ENCODE peak calls at places on chromosomes 13 and 19, in ten cellular contexts. V, R, W, C, S, H, B, O, Y and G are unnamed samples. For H3K36me3 and H3K27me3, the result is how much of the 10 kb centered on the place peaks cover.

GRCh38 chr19:5492281-5492812 is 37.1 kb downstream of the ZNRF4 start:
- DNase-seq in V (no peak), R (no peak), W (no peak), C (no peak), S (no peak), H (no peak), B (no peak), O (no peak), Y (no peak), G (no peak)

GRCh38 chr19:44752816-44753618 is 4.5 kb downstream of the BCL3 start:
- DNase-seq in V (peak), R (peak), W (peak), C (peak), S (peak), H (peak), B (peak), O (peak), Y (peak), G (peak)

GRCh38 chr13:99797716-99798115 is 173.9 kb downstream of the ZIC5 start:
- DNase-seq in V (no peak), R (no peak), W (no peak), C (no peak), S (no peak), H (no peak), B (no peak), O (no peak), Y (no peak), G (no peak)

GRCh38 chr19:40549007-40549708 is 27.5 kb upstream of the SHKBP1 start:
- DNase-seq in V (peak), R (peak), W (peak), C (peak), S (peak), H (peak), B (peak), O (peak), Y (peak), G (peak)

GRCh38 chr13:97258801-97259200 is 36.7 kb downstream of the MBNL2 start:
- DNase-seq in V (no peak), R (no peak), W (no peak), C (peak), S (no peak), H (no peak), B (no peak), O (no peak), Y (no peak), G (no peak)

GRCh38 chr13:47499358-47500150 is 501.5 kb downstream of the SUCLA2 start:
- DNase-seq in V (no peak), R (no peak), W (no peak), C (peak), S (no peak), H (no peak), B (no peak), O (no peak), Y (no peak), G (no peak)

GRCh38 chr13:36965767-36966166 is 33.4 kb downstream of the ALG5 start:
- DNase-seq in V (peak), R (no peak), W (no peak), C (peak), S (no peak), H (no peak), B (no peak), O (no peak), Y (no peak), G (no peak)

GRCh38 chr13:69948016-69948415 is 159.6 kb upstream of the ATXN8OS start:
- DNase-seq in V (peak), R (no peak), W (no peak), C (no peak), S (no peak), H (no peak), B (no peak), O (no peak), Y (no peak), G (no peak)

GRCh38 chr13:30156270-30156669 is 151.1 kb downstream of the KATNAL1 start:
- DNase-seq in V (no peak), R (no peak), W (no peak), C (no peak), S (no peak), H (no peak), B (no peak), O (no peak), Y (no peak), G (no peak)

GRCh38 chr19:16773259-16773658 is 53.6 kb downstream of the NWD1 start:
- DNase-seq in V (no peak), R (no peak), W (no peak), C (no peak), S (no peak), H (no peak), B (no peak), O (no peak), Y (no peak), G (no peak)

GRCh38 chr19:6226444-6227155 is 53.2 kb downstream of the MLLT1 start:
- DNase-seq in V (no peak), R (no peak), W (no peak), C (no peak), S (no peak), H (peak), B (no peak), O (no peak), Y (no peak), G (peak)

GRCh38 chr19:43148233-43148632 is 38.1 kb downstream of the PSG5 start:
- DNase-seq in V (no peak), R (no peak), W (no peak), C (peak), S (no peak), H (no peak), B (no peak), O (no peak), Y (no peak), G (no peak)

GRCh38 chr19:4064073-4064550 is 2.6 kb downstream of the ZBTB7A start:
- DNase-seq in V (peak), R (no peak), W (no peak), C (peak), S (peak), H (peak), B (peak), O (no peak), Y (peak), G (peak)

GRCh38 chr13:109933476-109933875 is 147.1 kb upstream of the IRS2 start:
- DNase-seq in V (no peak), R (no peak), W (no peak), C (no peak), S (no peak), H (no peak), B (peak), O (no peak), Y (no peak), G (no peak)

GRCh38 chr13:53398051-53398450 is 369.4 kb downstream of the OLFM4 start:
- DNase-seq in V (no peak), R (no peak), W (peak), C (no peak), S (no peak), H (no peak), B (no peak), O (no peak), Y (no peak), G (no peak)

GRCh38 chr13:40639226-40639681 is 27.2 kb downstream of the FOXO1 start:
- DNase-seq in V (peak), R (no peak), W (no peak), C (peak), S (no peak), H (no peak), B (no peak), O (peak), Y (peak), G (no peak)

GRCh38 chr19:10497371-10497770 is 5.8 kb downstream of the KEAP1 start:
- DNase-seq in V (no peak), R (no peak), W (no peak), C (no peak), S (no peak), H (no peak), B (no peak), O (no peak), Y (no peak), G (no peak)

GRCh38 chr13:21837841-21838551 is 167.1 kb downstream of the FGF9 start:
- DNase-seq in V (no peak), R (no peak), W (no peak), C (no peak), S (peak), H (no peak), B (no peak), O (no peak), Y (no peak), G (no peak)

GRCh38 chr19:39111593-39112199 is 13.9 kb upstream of the PAK4 start:
- DNase-seq in V (no peak), R (no peak), W (no peak), C (no peak), S (no peak), H (no peak), B (no peak), O (no peak), Y (no peak), G (no peak)

GRCh38 chr19:30742981-30743380 is 370.8 kb downstream of the ZNF536 start:
- DNase-seq in V (no peak), R (no peak), W (peak), C (no peak), S (no peak), H (no peak), B (no peak), O (no peak), Y (no peak), G (no peak)

GRCh38 chr19:3516675-3517207 is 10.6 kb downstream of the FZR1 start:
- DNase-seq in V (no peak), R (peak), W (no peak), C (no peak), S (peak), H (no peak), B (no peak), O (no peak), Y (peak), G (no peak)

GRCh38 chr13:51643882-51644281 is 59.6 kb downstream of the WDFY2 start:
- DNase-seq in V (peak), R (no peak), W (no peak), C (peak), S (no peak), H (no peak), B (no peak), O (no peak), Y (no peak), G (no peak)

GRCh38 chr19:3710265-3710812 is 2.2 kb downstream of the TJP3 start:
- DNase-seq in V (no peak), R (no peak), W (no peak), C (peak), S (peak), H (peak), B (no peak), O (peak), Y (peak), G (peak)

GRCh38 chr13:75550159-75550567 is 572 bp downstream of the UCHL3 start:
- DNase-seq in V (peak), R (no peak), W (no peak), C (peak), S (peak), H (no peak), B (peak), O (peak), Y (peak), G (no peak)

GRCh38 chr13:52830946-52831345 is 17.5 kb downstream of the PCDH8 start:
- DNase-seq in V (no peak), R (no peak), W (no peak), C (peak), S (no peak), H (no peak), B (no peak), O (no peak), Y (no peak), G (no peak)

GRCh38 chr13:53298426-53298825 is 269.8 kb downstream of the OLFM4 start:
- DNase-seq in V (no peak), R (no peak), W (no peak), C (no peak), S (no peak), H (no peak), B (no peak), O (no peak), Y (no peak), G (no peak)

GRCh38 chr19:46571495-46571894 is 29.6 kb upstream of the CALM3 start:
- DNase-seq in V (no peak), R (no peak), W (peak), C (peak), S (no peak), H (no peak), B (peak), O (no peak), Y (no peak), G (no peak)

GRCh38 chr19:39645800-39646411 is 9.8 kb upstream of the LGALS16 start:
- DNase-seq in V (peak), R (no peak), W (no peak), C (peak), S (no peak), H (no peak), B (peak), O (no peak), Y (no peak), G (no peak)

GRCh38 chr13:99377641-99378040 is 70.4 kb upstream of the GPR183 start:
- DNase-seq in V (no peak), R (no peak), W (no peak), C (no peak), S (no peak), H (no peak), B (no peak), O (no peak), Y (no peak), G (no peak)

GRCh38 chr19:1045247-1045603 is 5.3 kb downstream of the ABCA7 start:
- DNase-seq in V (no peak), R (no peak), W (peak), C (no peak), S (peak), H (peak), B (peak), O (no peak), Y (no peak), G (no peak)

DNA sequence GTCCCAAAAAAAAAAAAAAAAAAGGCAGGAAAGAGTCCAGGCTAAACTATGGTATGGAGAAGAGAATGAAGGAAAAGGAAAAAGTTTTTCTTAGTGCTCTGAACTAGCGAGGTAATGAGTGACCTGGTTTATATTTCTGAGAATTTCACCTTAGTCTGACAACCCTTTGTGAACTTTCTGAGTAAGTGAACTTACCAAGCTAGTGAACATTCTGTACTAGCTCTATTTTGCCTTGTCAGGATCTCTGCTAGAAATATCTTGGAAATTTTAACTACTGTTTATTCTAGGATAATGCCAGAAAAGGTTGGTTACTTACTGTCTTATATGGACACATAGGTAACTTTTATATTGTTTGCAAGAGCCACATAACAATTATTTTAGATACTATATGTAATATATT is 4.4 kb downstream of the TRIM13 start:
- DNase-seq in V (no peak), R (no peak), W (no peak), C (no peak), S (no peak), H (no peak), B (no peak), O (no peak), Y (no peak), G (no peak)
- H3K36me3 ChIP-seq in V (under half), R (under half), W (under half), C (under half), S (under half), H (under half), B (under half), O (half or more), Y (under half), G (half or more)

DNA sequence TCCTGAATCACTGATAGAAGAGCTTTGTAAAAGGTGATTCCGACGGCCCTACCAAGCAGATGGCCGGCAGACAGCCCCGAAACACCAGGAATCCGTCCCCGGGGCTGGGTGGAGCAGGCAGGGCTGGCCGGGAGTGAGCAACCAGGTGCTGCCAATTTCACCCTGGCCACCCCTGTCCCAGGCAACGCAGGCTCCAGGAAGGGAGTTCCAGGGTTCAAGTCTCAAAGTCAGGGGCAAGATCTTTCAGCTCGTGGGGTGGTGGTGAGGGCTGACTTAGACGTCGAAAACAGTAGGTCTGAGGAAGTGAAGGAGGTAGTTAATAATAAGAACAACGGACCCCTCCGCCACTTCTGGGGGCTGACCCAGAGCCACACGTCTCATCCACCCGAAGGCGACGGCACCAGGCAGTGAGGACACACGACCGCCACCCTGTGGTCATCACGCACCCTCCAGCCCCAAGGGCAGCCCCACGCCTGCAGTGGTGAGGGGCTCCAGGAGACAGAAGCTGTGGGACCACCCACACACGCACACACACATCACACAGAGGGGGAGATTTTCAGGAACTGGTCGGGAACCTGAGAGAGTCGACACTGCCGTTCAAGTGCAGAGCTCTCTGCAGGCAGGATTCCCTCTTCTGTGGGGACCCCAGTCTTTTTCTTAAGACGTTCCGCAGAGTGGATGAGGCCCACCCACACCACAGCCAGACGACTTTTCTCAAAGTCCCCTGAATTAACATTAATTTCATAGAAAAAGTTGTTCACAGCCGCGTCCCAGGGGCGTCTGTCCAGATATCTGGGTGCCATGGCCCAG is 67.2 kb downstream of the SPACA7 start:
- DNase-seq in V (no peak), R (no peak), W (peak), C (no peak), S (peak), H (no peak), B (peak), O (no peak), Y (no peak), G (no peak)
- TF ChIP-seq CTCF in V (peak), R (no peak), W (peak), C (peak), S (no peak), H (no peak), B (peak), O (no peak), Y (no peak), G (no peak)

DNA sequence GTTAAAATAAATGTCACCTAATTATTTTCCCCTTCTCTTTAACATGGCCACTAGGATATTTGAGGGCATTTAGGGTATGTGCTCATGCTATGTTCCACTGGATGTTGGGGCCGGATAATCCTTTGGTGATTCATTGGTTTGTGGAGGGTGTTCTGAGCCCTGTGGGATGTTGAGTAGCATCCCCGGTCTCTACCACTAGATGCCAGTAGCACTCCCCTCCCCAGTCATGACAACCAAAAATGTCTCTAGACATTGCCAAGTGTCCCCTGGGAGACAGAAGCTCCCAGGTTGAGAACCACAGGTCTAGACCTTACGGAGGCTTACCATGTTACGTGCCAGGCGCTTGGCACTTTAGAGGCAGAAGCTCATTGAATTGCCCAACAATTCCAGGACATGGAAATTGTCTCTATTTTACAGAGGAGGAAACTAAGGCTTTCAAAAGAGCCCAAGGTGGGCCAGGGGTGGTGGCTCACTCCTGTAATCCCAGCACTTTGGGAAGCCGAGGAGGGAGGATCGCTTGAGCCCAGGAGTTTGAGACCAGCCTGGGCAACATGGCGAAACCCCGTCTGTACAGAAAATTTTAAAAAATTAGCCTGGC is 14.1 kb downstream of the SHANK1 start:
- DNase-seq in V (peak), R (no peak), W (peak), C (peak), S (no peak), H (no peak), B (peak), O (no peak), Y (peak), G (no peak)
- H3K27me3 ChIP-seq in V (under half), R (under half), W (under half), C (under half), S (under half), H (under half), B (half or more), O (half or more), Y (under half), G (under half)

DNA sequence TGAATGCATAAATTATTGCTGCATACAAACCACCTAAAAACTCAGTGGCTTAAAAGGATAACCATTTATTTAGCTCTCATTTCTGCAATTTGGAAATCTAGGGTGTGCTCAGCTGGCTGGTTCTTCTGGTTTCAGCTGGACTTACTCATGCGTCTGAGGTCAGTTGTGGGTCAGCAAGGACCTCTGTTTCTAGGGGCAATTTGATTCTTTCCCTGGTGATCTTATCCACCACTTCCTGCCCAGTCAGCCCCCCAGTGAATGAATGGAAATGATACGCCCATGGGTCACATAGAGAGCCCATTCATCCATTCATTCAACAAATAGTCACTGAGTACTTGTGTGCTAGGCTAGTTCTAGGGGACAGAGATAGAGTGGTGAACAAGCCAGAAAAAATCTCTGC is 9.9 kb downstream of the FXYD5 start:
- DNase-seq in V (no peak), R (no peak), W (no peak), C (no peak), S (no peak), H (no peak), B (no peak), O (no peak), Y (no peak), G (no peak)
- H3K36me3 ChIP-seq in V (under half), R (under half), W (under half), C (half or more), S (under half), H (under half), B (under half), O (half or more), Y (under half), G (half or more)

GRCh38 chr13:112606125-112607001 is 18.4 kb upstream of the TUBGCP3 start:
- DNase-seq in V (peak), R (peak), W (peak), C (peak), S (peak), H (peak), B (peak), O (peak), Y (peak), G (peak)

GRCh38 chr13:112605531-112605990 is 17.6 kb upstream of the TUBGCP3 start:
- DNase-seq in V (no peak), R (no peak), W (peak), C (no peak), S (no peak), H (no peak), B (no peak), O (no peak), Y (no peak), G (no peak)

GRCh38 chr13:112601351-112601750 is 13.4 kb upstream of the TUBGCP3 start:
- DNase-seq in V (no peak), R (no peak), W (peak), C (no peak), S (no peak), H (no peak), B (no peak), O (no peak), Y (no peak), G (no peak)

GRCh38 chr13:112608212-112608611 is 20.3 kb upstream of the TUBGCP3 start:
- DNase-seq in V (no peak), R (no peak), W (no peak), C (no peak), S (no peak), H (no peak), B (peak), O (no peak), Y (no peak), G (no peak)

DNA sequence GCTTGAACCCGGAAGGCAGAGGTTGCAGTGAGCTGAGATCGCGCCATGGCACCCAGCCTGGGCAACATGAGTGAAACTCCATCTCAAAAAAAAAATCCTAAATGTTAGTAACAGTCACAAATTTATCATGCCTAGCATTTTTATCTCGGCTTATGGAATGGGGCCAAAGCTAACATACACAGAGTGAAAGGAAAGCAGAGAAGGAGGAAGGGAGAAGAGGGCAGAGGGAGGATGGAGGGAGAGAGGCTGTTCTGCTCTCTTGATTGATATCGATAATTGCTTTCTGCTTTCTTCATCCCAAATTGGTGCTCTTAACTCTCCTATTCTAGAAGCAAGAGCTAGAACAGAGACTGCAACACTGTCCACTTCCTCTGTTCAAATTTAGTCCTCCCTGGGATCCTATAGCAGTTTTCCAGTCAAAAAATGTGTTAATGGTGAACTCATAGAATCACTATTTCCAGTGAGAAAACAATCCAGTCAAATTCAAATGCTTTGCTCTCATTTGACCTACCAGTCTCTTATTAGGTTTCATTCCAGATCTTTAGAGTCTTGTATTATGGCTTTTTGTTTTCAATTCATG is 15.8 kb upstream of the TUBGCP3 start:
- DNase-seq in V (peak), R (no peak), W (peak), C (peak), S (no peak), H (no peak), B (no peak), O (no peak), Y (no peak), G (no peak)
- TF ChIP-seq CTCF in V (no peak), R (no peak), W (no peak), C (no peak), S (no peak), H (no peak), B (no peak), O (no peak), Y (no peak), G (no peak)